ENCODE peak calls at places on chromosomes 16 and 17, in nine cellular contexts. One of them, this sample, is unnamed.

GRCh38 chr16:15808071-15808470 is 48.8 kb downstream of the MYH11 start:
- DNase-seq in fibroblast of lung: no peak
- DNase-seq in HCT116: no peak
- DNase-seq in astrocyte of the spinal cord: peak
- DNase-seq in tibial artery: no peak
- DNase-seq in OCI-LY7: no peak
- DNase-seq in psoas muscle: no peak
- DNase-seq in left ventricle myocardium inferior: no peak
- DNase-seq in cardiac muscle cell: no peak
- DNase-seq in this sample: no peak

GRCh38 chr17:79988163-79988971 is 47.3 kb downstream of the TBC1D16 start:
- DNase-seq in fibroblast of lung: peak
- DNase-seq in OCI-LY7: no peak
- DNase-seq in HCT116: peak
- DNase-seq in cardiac muscle cell: no peak
- DNase-seq in tibial artery: no peak
- DNase-seq in astrocyte of the spinal cord: peak
- DNase-seq in psoas muscle: peak
- DNase-seq in left ventricle myocardium inferior: no peak
- DNase-seq in this sample: no peak

GRCh38 chr17:27670791-27671590 is 40.0 kb downstream of the LGALS9 start:
- DNase-seq in psoas muscle: no peak
- DNase-seq in astrocyte of the spinal cord: no peak
- DNase-seq in left ventricle myocardium inferior: no peak
- DNase-seq in fibroblast of lung: no peak
- DNase-seq in cardiac muscle cell: no peak
- DNase-seq in tibial artery: no peak
- DNase-seq in OCI-LY7: no peak
- DNase-seq in HCT116: no peak
- DNase-seq in this sample: no peak

GRCh38 chr17:7289256-7290032 is 5.0 kb downstream of the YBX2 start:
- DNase-seq in left ventricle myocardium inferior: no peak
- DNase-seq in astrocyte of the spinal cord: no peak
- DNase-seq in psoas muscle: peak
- DNase-seq in OCI-LY7: no peak
- DNase-seq in HCT116: no peak
- DNase-seq in fibroblast of lung: no peak
- DNase-seq in tibial artery: no peak
- DNase-seq in cardiac muscle cell: no peak
- DNase-seq in this sample: no peak

GRCh38 chr16:10033561-10033960 is 148.7 kb downstream of the GRIN2A start:
- DNase-seq in left ventricle myocardium inferior: no peak
- DNase-seq in astrocyte of the spinal cord: no peak
- DNase-seq in tibial artery: no peak
- DNase-seq in fibroblast of lung: no peak
- DNase-seq in OCI-LY7: no peak
- DNase-seq in psoas muscle: no peak
- DNase-seq in cardiac muscle cell: no peak
- DNase-seq in HCT116: no peak
- DNase-seq in this sample: no peak

GRCh38 chr16:19559242-19559910 is 3.9 kb downstream of the VPS35L start:
- DNase-seq in fibroblast of lung: peak
- DNase-seq in psoas muscle: no peak
- DNase-seq in astrocyte of the spinal cord: peak
- DNase-seq in cardiac muscle cell: peak
- DNase-seq in HCT116: peak
- DNase-seq in tibial artery: no peak
- DNase-seq in OCI-LY7: peak
- DNase-seq in left ventricle myocardium inferior: no peak
- DNase-seq in this sample: peak

GRCh38 chr17:4719146-4719545 is 8.7 kb downstream of the ARRB2 start:
- DNase-seq in psoas muscle: no peak
- DNase-seq in HCT116: no peak
- DNase-seq in left ventricle myocardium inferior: no peak
- DNase-seq in OCI-LY7: no peak
- DNase-seq in tibial artery: no peak
- DNase-seq in astrocyte of the spinal cord: no peak
- DNase-seq in fibroblast of lung: no peak
- DNase-seq in cardiac muscle cell: no peak
- DNase-seq in this sample: no peak

GRCh38 chr17:10001296-10001904 is 96.3 kb upstream of the RCVRN start:
- DNase-seq in cardiac muscle cell: no peak
- DNase-seq in tibial artery: no peak
- DNase-seq in fibroblast of lung: no peak
- DNase-seq in left ventricle myocardium inferior: no peak
- DNase-seq in HCT116: no peak
- DNase-seq in OCI-LY7: no peak
- DNase-seq in astrocyte of the spinal cord: no peak
- DNase-seq in psoas muscle: no peak
- DNase-seq in this sample: no peak

GRCh38 chr16:23944381-23944780 is 108.6 kb downstream of the PRKCB start:
- DNase-seq in fibroblast of lung: no peak
- DNase-seq in tibial artery: no peak
- DNase-seq in psoas muscle: no peak
- DNase-seq in astrocyte of the spinal cord: no peak
- DNase-seq in cardiac muscle cell: no peak
- DNase-seq in left ventricle myocardium inferior: no peak
- DNase-seq in HCT116: no peak
- DNase-seq in OCI-LY7: no peak
- DNase-seq in this sample: no peak

GRCh38 chr17:292016-292415 is 60.6 kb downstream of the RPH3AL start:
- DNase-seq in OCI-LY7: no peak
- DNase-seq in cardiac muscle cell: no peak
- DNase-seq in HCT116: no peak
- DNase-seq in fibroblast of lung: no peak
- DNase-seq in psoas muscle: peak
- DNase-seq in astrocyte of the spinal cord: no peak
- DNase-seq in left ventricle myocardium inferior: no peak
- DNase-seq in tibial artery: peak
- DNase-seq in this sample: no peak

GRCh38 chr17:37082461-37082860 is 133.7 kb downstream of the AATF start:
- DNase-seq in astrocyte of the spinal cord: no peak
- DNase-seq in left ventricle myocardium inferior: no peak
- DNase-seq in tibial artery: no peak
- DNase-seq in fibroblast of lung: no peak
- DNase-seq in OCI-LY7: no peak
- DNase-seq in cardiac muscle cell: no peak
- DNase-seq in psoas muscle: no peak
- DNase-seq in HCT116: no peak
- DNase-seq in this sample: no peak

GRCh38 chr17:80870401-80870800 is 121.2 kb upstream of the CHMP6 start:
- DNase-seq in HCT116: no peak
- DNase-seq in OCI-LY7: no peak
- DNase-seq in fibroblast of lung: no peak
- DNase-seq in astrocyte of the spinal cord: no peak
- DNase-seq in tibial artery: no peak
- DNase-seq in psoas muscle: peak
- DNase-seq in left ventricle myocardium inferior: no peak
- DNase-seq in cardiac muscle cell: no peak
- DNase-seq in this sample: no peak

GRCh38 chr16:58459344-58460218 is 40.4 kb upstream of the NDRG4 start:
- DNase-seq in psoas muscle: no peak
- DNase-seq in cardiac muscle cell: no peak
- DNase-seq in fibroblast of lung: peak
- DNase-seq in left ventricle myocardium inferior: no peak
- DNase-seq in astrocyte of the spinal cord: peak
- DNase-seq in tibial artery: no peak
- DNase-seq in HCT116: peak
- DNase-seq in OCI-LY7: no peak
- DNase-seq in this sample: no peak

GRCh38 chr17:38600416-38600815 is 5.3 kb downstream of the SRCIN1 start:
- DNase-seq in cardiac muscle cell: no peak
- DNase-seq in HCT116: no peak
- DNase-seq in OCI-LY7: no peak
- DNase-seq in fibroblast of lung: no peak
- DNase-seq in astrocyte of the spinal cord: no peak
- DNase-seq in tibial artery: no peak
- DNase-seq in psoas muscle: no peak
- DNase-seq in left ventricle myocardium inferior: no peak
- DNase-seq in this sample: no peak

GRCh38 chr16:57742543-57742942 is 7.0 kb downstream of the KATNB1 start:
- DNase-seq in cardiac muscle cell: no peak
- DNase-seq in fibroblast of lung: no peak
- DNase-seq in OCI-LY7: no peak
- DNase-seq in psoas muscle: no peak
- DNase-seq in astrocyte of the spinal cord: no peak
- DNase-seq in left ventricle myocardium inferior: no peak
- DNase-seq in tibial artery: no peak
- DNase-seq in HCT116: no peak
- DNase-seq in this sample: no peak

GRCh38 chr17:65370669-65371126 is 190.8 kb downstream of the AXIN2 start:
- DNase-seq in cardiac muscle cell: no peak
- DNase-seq in tibial artery: no peak
- DNase-seq in psoas muscle: no peak
- DNase-seq in left ventricle myocardium inferior: no peak
- DNase-seq in OCI-LY7: no peak
- DNase-seq in fibroblast of lung: no peak
- DNase-seq in HCT116: no peak
- DNase-seq in astrocyte of the spinal cord: no peak
- DNase-seq in this sample: no peak

GRCh38 chr17:20066253-20066652 is 57.1 kb downstream of the SPECC1 start:
- DNase-seq in fibroblast of lung: peak
- DNase-seq in tibial artery: peak
- DNase-seq in left ventricle myocardium inferior: peak
- DNase-seq in astrocyte of the spinal cord: peak
- DNase-seq in cardiac muscle cell: no peak
- DNase-seq in HCT116: no peak
- DNase-seq in OCI-LY7: no peak
- DNase-seq in psoas muscle: peak
- DNase-seq in this sample: no peak

GRCh38 chr17:34378664-34379101 is 15.7 kb upstream of the CCL1 start:
- DNase-seq in left ventricle myocardium inferior: no peak
- DNase-seq in psoas muscle: no peak
- DNase-seq in HCT116: no peak
- DNase-seq in cardiac muscle cell: no peak
- DNase-seq in OCI-LY7: peak
- DNase-seq in astrocyte of the spinal cord: no peak
- DNase-seq in fibroblast of lung: no peak
- DNase-seq in tibial artery: no peak
- DNase-seq in this sample: no peak
- TF ChIP-seq CTCF in left ventricle myocardium inferior: no peak
- TF ChIP-seq CTCF in psoas muscle: no peak
- TF ChIP-seq CTCF in HCT116: no peak
- TF ChIP-seq CTCF in cardiac muscle cell: no peak
- TF ChIP-seq CTCF in OCI-LY7: peak
- TF ChIP-seq CTCF in astrocyte of the spinal cord: no peak
- TF ChIP-seq CTCF in fibroblast of lung: no peak
- TF ChIP-seq CTCF in tibial artery: no peak
- TF ChIP-seq CTCF in this sample: no peak

DNA sequence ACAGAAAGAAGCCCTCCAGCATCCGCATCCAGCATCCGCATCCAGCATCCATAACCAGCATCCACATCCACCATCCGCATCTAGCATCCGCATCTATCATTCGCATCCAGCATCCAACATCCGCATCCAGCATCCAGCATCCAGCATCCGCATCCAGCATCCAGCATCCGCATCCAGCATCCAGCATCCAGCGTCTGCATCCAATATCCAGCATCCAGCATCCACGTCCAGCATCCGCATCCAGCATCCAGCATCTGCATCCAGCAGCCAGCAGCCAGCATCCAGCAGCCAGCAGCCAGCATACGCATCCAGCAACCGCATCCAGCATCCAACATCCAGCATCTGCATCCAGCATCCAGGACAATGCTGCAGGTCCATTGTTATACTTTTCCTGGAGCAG is 671.0 kb upstream of the C16orf82 start:
- DNase-seq in astrocyte of the spinal cord: no peak
- DNase-seq in psoas muscle: no peak
- DNase-seq in OCI-LY7: no peak
- DNase-seq in fibroblast of lung: no peak
- DNase-seq in HCT116: no peak
- DNase-seq in left ventricle myocardium inferior: no peak
- DNase-seq in cardiac muscle cell: no peak
- DNase-seq in tibial artery: no peak
- DNase-seq in this sample: no peak
- TF ChIP-seq CTCF in astrocyte of the spinal cord: no peak
- TF ChIP-seq CTCF in psoas muscle: no peak
- TF ChIP-seq CTCF in OCI-LY7: no peak
- TF ChIP-seq CTCF in fibroblast of lung: no peak
- TF ChIP-seq CTCF in HCT116: no peak
- TF ChIP-seq CTCF in left ventricle myocardium inferior: no peak
- TF ChIP-seq CTCF in cardiac muscle cell: no peak
- TF ChIP-seq CTCF in tibial artery: no peak
- TF ChIP-seq CTCF in this sample: no peak

DNA sequence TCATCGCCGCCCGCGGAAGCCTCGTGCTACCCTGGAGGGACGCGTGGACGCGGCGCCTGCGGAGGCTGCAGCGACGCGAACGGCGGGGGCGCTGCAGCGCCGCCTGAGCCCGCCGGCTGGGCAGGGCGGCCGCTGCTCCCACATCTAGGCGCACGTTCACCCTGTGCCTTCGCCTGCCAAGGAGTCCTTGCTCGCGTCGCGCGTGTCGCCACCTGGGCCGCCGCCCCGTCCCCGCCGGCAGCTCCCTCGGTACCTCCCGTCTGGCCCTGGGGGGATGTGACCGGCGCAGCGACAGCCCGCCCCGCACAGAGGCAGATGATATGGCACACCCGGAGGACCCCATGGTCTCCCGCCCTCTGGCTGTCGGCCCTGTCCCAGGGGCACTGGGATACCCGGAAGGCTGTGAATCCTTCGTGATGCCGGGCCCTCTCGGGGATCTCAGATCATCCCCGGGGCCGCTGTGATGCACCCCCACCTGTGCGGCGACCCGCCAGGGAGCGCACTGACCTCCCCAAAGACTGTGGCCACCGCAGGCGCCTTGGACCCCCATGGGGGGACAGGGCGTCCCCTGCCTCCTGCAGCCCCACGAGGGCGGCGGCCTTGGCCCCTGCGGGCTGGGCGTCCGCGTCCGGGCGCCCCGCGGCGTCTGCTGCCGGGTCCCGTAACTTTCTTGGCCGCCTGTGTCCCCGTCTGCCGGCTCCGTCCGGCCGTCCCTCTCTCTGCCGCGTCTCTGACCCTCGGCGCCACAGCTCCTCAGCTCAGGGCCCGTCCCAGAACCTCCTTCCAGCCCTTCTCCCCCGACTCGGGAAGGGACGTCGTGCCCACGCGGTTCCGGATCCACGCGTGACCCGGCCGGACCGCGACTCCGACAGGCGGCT is 689 bp upstream of the TBC1D24 start:
- DNase-seq in psoas muscle: peak
- DNase-seq in OCI-LY7: peak
- DNase-seq in cardiac muscle cell: peak
- DNase-seq in fibroblast of lung: peak
- DNase-seq in astrocyte of the spinal cord: no peak
- DNase-seq in HCT116: no peak
- DNase-seq in tibial artery: no peak
- DNase-seq in left ventricle myocardium inferior: peak
- DNase-seq in this sample: peak
- TF ChIP-seq CTCF in psoas muscle: peak
- TF ChIP-seq CTCF in OCI-LY7: peak
- TF ChIP-seq CTCF in cardiac muscle cell: peak
- TF ChIP-seq CTCF in fibroblast of lung: no peak
- TF ChIP-seq CTCF in astrocyte of the spinal cord: peak
- TF ChIP-seq CTCF in HCT116: no peak
- TF ChIP-seq CTCF in tibial artery: no peak
- TF ChIP-seq CTCF in left ventricle myocardium inferior: peak
- TF ChIP-seq CTCF in this sample: peak

DNA sequence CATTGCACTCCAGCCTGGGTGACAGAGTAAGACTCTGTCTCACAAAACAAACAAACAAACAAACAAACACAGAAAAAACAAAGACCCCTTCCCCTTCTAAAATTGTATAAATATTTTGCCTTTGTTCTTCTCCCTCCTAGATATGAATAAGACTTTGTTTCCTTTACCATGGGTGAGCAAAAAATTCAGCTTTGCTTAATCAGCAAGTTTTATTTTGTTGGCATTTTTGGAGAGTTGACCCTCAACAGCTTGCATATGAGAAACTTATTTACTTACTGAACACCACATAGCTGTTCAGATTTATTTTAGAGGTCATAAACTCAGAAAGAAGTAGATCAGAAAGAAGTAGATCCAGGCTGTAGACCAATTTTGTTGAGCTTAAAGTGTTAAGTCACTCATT is 395.2 kb upstream of the TOM1L1 start:
- DNase-seq in OCI-LY7: no peak
- DNase-seq in astrocyte of the spinal cord: no peak
- DNase-seq in HCT116: no peak
- DNase-seq in tibial artery: no peak
- DNase-seq in fibroblast of lung: no peak
- DNase-seq in left ventricle myocardium inferior: no peak
- DNase-seq in psoas muscle: no peak
- DNase-seq in cardiac muscle cell: no peak
- DNase-seq in this sample: no peak
- TF ChIP-seq CTCF in OCI-LY7: no peak
- TF ChIP-seq CTCF in astrocyte of the spinal cord: no peak
- TF ChIP-seq CTCF in HCT116: no peak
- TF ChIP-seq CTCF in tibial artery: no peak
- TF ChIP-seq CTCF in fibroblast of lung: no peak
- TF ChIP-seq CTCF in left ventricle myocardium inferior: no peak
- TF ChIP-seq CTCF in psoas muscle: no peak
- TF ChIP-seq CTCF in cardiac muscle cell: no peak
- TF ChIP-seq CTCF in this sample: no peak